ENCODE peak calls at places on chromosomes 4 and X, in four cellular contexts. K, Q, G and C are unnamed samples.

GRCh38 chrX:110194977-110195376 is 122.9 kb downstream of the AMMECR1 start:
- DNase-seq in K (no peak), Q (no peak), G (no peak), C (no peak)

GRCh38 chr4:41933997-41934812 is 1.0 kb upstream of the TMEM33 start:
- DNase-seq in G (no peak), Q (no peak), K (no peak), C (no peak)

GRCh38 chr4:26131711-26132110 is 189.1 kb upstream of the RBPJ start:
- DNase-seq in Q (no peak), G (no peak), K (peak), C (peak)

GRCh38 chrX:17613979-17614572 is 123.2 kb upstream of the SCML1 start:
- DNase-seq in Q (peak), G (no peak), K (no peak), C (no peak)

GRCh38 chrX:139293991-139294390 is 236.5 kb upstream of the F9 start:
- DNase-seq in K (no peak), G (no peak), Q (no peak), C (no peak)

GRCh38 chr4:152245706-152246105 is 290.2 kb downstream of the FBXW7 start:
- DNase-seq in G (no peak), K (no peak), Q (peak), C (no peak)

GRCh38 chr4:7499661-7500060 is 64.9 kb upstream of the PSAPL1 start:
- DNase-seq in G (no peak), K (no peak), Q (no peak), C (no peak)

GRCh38 chr4:17613761-17614415 is 553 bp upstream of the MED28 start:
- DNase-seq in K (no peak), Q (peak), G (peak), C (no peak)

GRCh38 chrX:35115205-35115604 is 172.6 kb downstream of the FAM47B start:
- DNase-seq in Q (peak), G (no peak), K (no peak), C (no peak)

GRCh38 chr4:8540586-8540985 is 39.6 kb upstream of the GPR78 start:
- DNase-seq in Q (no peak), G (no peak), K (no peak), C (no peak)

GRCh38 chrX:109952985-109953905 is 49.7 kb upstream of the TMEM164 start:
- DNase-seq in G (no peak), Q (no peak), K (no peak), C (no peak)

GRCh38 chrX:65985922-65986588 is 53.8 kb downstream of the VSIG4 start:
- DNase-seq in K (peak), G (peak), Q (peak), C (peak)

GRCh38 chr4:102824398-102824797 is 3.0 kb downstream of the UBE2D3 start:
- DNase-seq in K (no peak), Q (no peak), G (no peak), C (no peak)

GRCh38 chr4:101031971-101032370 is 315.4 kb downstream of the PPP3CA start:
- DNase-seq in K (no peak), Q (no peak), G (no peak), C (no peak)

GRCh38 chr4:184016742-184017668 is 111.9 kb downstream of the STOX2 start:
- DNase-seq in G (no peak), Q (no peak), K (no peak), C (no peak)

GRCh38 chr4:104279744-104280143 is 214.9 kb downstream of the CXXC4 start:
- DNase-seq in Q (no peak), K (no peak), G (no peak), C (no peak)

GRCh38 chrX:69236641-69237040 is 71.4 kb upstream of the PJA1 start:
- DNase-seq in Q (no peak), G (no peak), K (no peak), C (no peak)

GRCh38 chr4:180808862-180809261 is 1434.3 kb upstream of the TENM3 start:
- DNase-seq in G (no peak), Q (no peak), K (no peak), C (no peak)

GRCh38 chr4:71473541-71474240 is 134.9 kb downstream of the SLC4A4 start:
- DNase-seq in Q (no peak), K (no peak), G (no peak), C (no peak)

GRCh38 chr4:128604840-128605239 is 204.7 kb upstream of the JADE1 start:
- DNase-seq in K (no peak), Q (no peak), G (no peak), C (no peak)

GRCh38 chrX:14873676-14874049 is 442 bp downstream of the MOSPD2 start:
- DNase-seq in G (no peak), K (no peak), Q (no peak), C (no peak)